ENCODE peak calls at places on chromosomes 3 and 15, in five cellular contexts. A is cardiac muscle cell, E is brain microvascular endothelial cell, N is MM.1S, W is IMR-90. B is an unnamed sample. For H3K36me3, the result is how much of the 10 kb centered on the place peaks cover.

GRCh38 chr15:100891316-100892012 is 11.8 kb downstream of the ALDH1A3 start:
- DNase-seq in A (peak), N (no peak), E (peak), W (no peak), B (no peak)

GRCh38 chr15:67917636-67918035 is 77.8 kb upstream of the RNU6-1 start:
- DNase-seq in W (no peak), E (no peak), N (no peak), A (no peak), B (no peak)

GRCh38 chr15:25057574-25057973 is 102.8 kb downstream of the SNRPN start:
- DNase-seq in E (no peak), W (no peak), A (no peak), N (no peak), B (no peak)

GRCh38 chr3:43884581-43884980 is 193.8 kb downstream of the ABHD5 start:
- DNase-seq in E (no peak), N (no peak), A (no peak), W (no peak), B (no peak)

GRCh38 chr3:87987952-87988351 is 70.9 kb downstream of the CGGBP1 start:
- DNase-seq in N (no peak), W (no peak), A (no peak), E (peak), B (no peak)

GRCh38 chr15:75669191-75669878 is 21.6 kb downstream of the SNX33 start:
- DNase-seq in A (no peak), W (peak), N (no peak), E (no peak), B (peak)

GRCh38 chr3:8959683-8960082 is 3.6 kb downstream of the RAD18 start:
- DNase-seq in E (no peak), W (no peak), A (no peak), N (no peak), B (no peak)

GRCh38 chr15:39503526-39503925 is 77.4 kb upstream of the THBS1 start:
- DNase-seq in W (no peak), E (no peak), N (no peak), A (no peak), B (no peak)

GRCh38 chr3:72665701-72666443 is 182.4 kb downstream of the SHQ1 start:
- DNase-seq in N (peak), A (peak), W (no peak), E (peak), B (peak)

GRCh38 chr3:41234823-41235722 is 35.8 kb downstream of the CTNNB1 start:
- DNase-seq in W (peak), N (no peak), E (no peak), A (no peak), B (no peak)

GRCh38 chr15:78419331-78419730 is 18.7 kb upstream of the IREB2 start:
- DNase-seq in W (no peak), A (no peak), E (no peak), N (no peak), B (no peak)

GRCh38 chr15:78420766-78421165 is 17.2 kb upstream of the IREB2 start:
- DNase-seq in E (no peak), A (no peak), W (no peak), N (no peak), B (no peak)

GRCh38 chr15:78418681-78419080 is 19.3 kb upstream of the IREB2 start:
- DNase-seq in E (no peak), A (no peak), W (no peak), N (no peak), B (no peak)

GRCh38 chr15:78421241-78421994 is 16.6 kb upstream of the IREB2 start:
- DNase-seq in A (no peak), W (no peak), E (no peak), N (no peak), B (no peak)

GRCh38 chr15:78420220-78420619 is 17.8 kb upstream of the IREB2 start:
- DNase-seq in E (no peak), A (no peak), N (no peak), W (no peak), B (no peak)
- TF ChIP-seq CTCF in E (no peak), A (no peak), N (no peak), W (no peak), B (no peak)

DNA sequence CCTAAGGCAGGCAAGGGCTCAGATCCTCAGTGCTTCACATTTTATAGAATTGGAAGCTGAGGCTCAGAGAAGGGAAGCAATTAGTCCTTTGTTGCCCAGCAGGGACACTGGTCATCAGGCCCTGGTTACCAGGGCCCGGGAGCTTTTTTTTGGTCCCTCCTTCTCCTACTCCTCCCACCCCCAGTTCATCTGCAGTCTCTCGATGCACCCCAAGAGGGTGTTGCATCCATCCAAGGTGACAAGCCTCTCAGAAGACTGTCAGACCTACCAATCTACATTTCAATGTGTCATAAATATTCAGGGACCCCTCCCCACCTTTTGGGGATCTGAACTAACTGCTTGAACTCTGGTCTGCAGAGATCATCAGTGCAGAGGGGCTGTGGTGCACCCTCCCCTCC is 31.9 kb downstream of the RNU5B-1 start:
- DNase-seq in A (no peak), N (no peak), W (no peak), E (no peak), B (no peak)
- H3K4me3 ChIP-seq in A (no peak), N (no peak), W (no peak), E (no peak), B (no peak)

GRCh38 chr15:63061971-63062370 is 19.4 kb downstream of the TPM1 start:
- DNase-seq in A (no peak), W (peak), E (no peak), N (no peak), B (no peak)
- H3K36me3 ChIP-seq in A (half or more), W (half or more), E (half or more), N (under half), B (under half)

GRCh38 chr3:5568451-5568850 is 380.9 kb downstream of the EDEM1 start:
- DNase-seq in E (no peak), W (no peak), N (no peak), A (peak), B (peak)
- TF ChIP-seq CTCF in E (no peak), W (no peak), N (peak), A (no peak), B (no peak)